ENCODE peak calls at places on chromosomes 2 and 18, in nine cellular contexts. K is tibial artery, A is PC-3, O is adrenal gland, S is lower leg skin, F is WTC11, Q is psoas muscle, X is endodermal cell, M is HFFc6. J is an unnamed sample.

GRCh38 chr2:191345788-191346187 is 100.6 kb downstream of the MYO1B start:
- DNase-seq in K (no peak), A (peak; percentile 50), O (no peak), S (no peak), F (no peak), Q (no peak), X (no peak), M (peak; percentile 18), J (no peak)

GRCh38 chr2:35408320-35408719 is 947.3 kb upstream of the CRIM1 start:
- DNase-seq in K (no peak), A (no peak), O (no peak), S (no peak), F (no peak), Q (no peak), X (no peak), M (no peak), J (no peak)

GRCh38 chr2:56230171-56230570 is 46.4 kb downstream of the CCDC85A start:
- DNase-seq in K (no peak), A (peak; percentile 89), O (no peak), S (no peak), F (no peak), Q (no peak), X (no peak), M (peak; percentile 69), J (no peak)

GRCh38 chr18:48832961-48833700 is 117.6 kb downstream of the SMAD7 start:
- DNase-seq in K (peak; percentile 42), A (peak; percentile 81), O (no peak), S (peak; percentile 82), F (peak; percentile 12), Q (peak; percentile 48), X (peak; percentile 76), M (peak; percentile 72), J (peak; percentile 78)

GRCh38 chr2:230439590-230439989 is 23.6 kb downstream of the SP100 start:
- DNase-seq in K (no peak), A (no peak), O (no peak), S (no peak), F (no peak), Q (no peak), X (no peak), M (no peak), J (no peak)

GRCh38 chr2:193695367-193695766 is 1500.6 kb upstream of the TMEFF2 start:
- DNase-seq in K (no peak), A (peak; percentile 56), O (peak; percentile 6), S (no peak), F (no peak), Q (no peak), X (no peak), M (no peak), J (no peak)

GRCh38 chr2:239388236-239389151 is 12.3 kb downstream of the HDAC4 start:
- DNase-seq in K (no peak), A (no peak), O (no peak), S (no peak), F (no peak), Q (peak; percentile 32), X (no peak), M (no peak), J (no peak)

GRCh38 chr18:50558157-50558556 is 1.7 kb upstream of the MAPK4 start:
- DNase-seq in K (no peak), A (no peak), O (no peak), S (no peak), F (no peak), Q (no peak), X (no peak), M (no peak), J (no peak)

GRCh38 chr2:219612605-219613286 is 14.7 kb upstream of the SLC4A3 start:
- DNase-seq in K (no peak), A (no peak), O (no peak), S (no peak), F (no peak), Q (no peak), X (no peak), M (no peak), J (no peak)

GRCh38 chr2:101173707-101174295 is 22.6 kb upstream of the TBC1D8 start:
- DNase-seq in K (peak; percentile 47), A (no peak), O (peak; percentile 37), S (no peak), F (no peak), Q (no peak), X (no peak), M (no peak), J (no peak)

GRCh38 chr18:37484893-37485834 is 80.4 kb downstream of the CELF4 start:
- DNase-seq in K (no peak), A (no peak), O (peak; percentile 31), S (no peak), F (peak; percentile 72), Q (no peak), X (peak; percentile 90), M (no peak), J (no peak)
- TF ChIP-seq CTCF in K (no peak), A (no peak), O (no peak), S (no peak), F (peak; percentile 50), Q (peak; percentile 45), X (peak; percentile 77), M (peak; percentile 36), J (no peak)

GRCh38 chr2:71226391-71226964 is 425 bp downstream of the PAIP2B start:
- DNase-seq in K (peak; percentile 31), A (peak; percentile 29), O (peak; percentile 44), S (peak; percentile 84), F (peak; percentile 47), Q (peak; percentile 60), X (peak; percentile 74), M (no peak), J (peak; percentile 74)

GRCh38 chr2:71224935-71225334 is 2.0 kb downstream of the PAIP2B start:
- DNase-seq in K (no peak), A (no peak), O (no peak), S (no peak), F (no peak), Q (no peak), X (no peak), M (no peak), J (no peak)

GRCh38 chr2:71224457-71224856 is 2.4 kb downstream of the PAIP2B start:
- DNase-seq in K (no peak), A (no peak), O (no peak), S (no peak), F (no peak), Q (no peak), X (no peak), M (no peak), J (no peak)

GRCh38 chr2:71220743-71221142 is 6.2 kb downstream of the PAIP2B start:
- DNase-seq in K (no peak), A (no peak), O (no peak), S (no peak), F (no peak), Q (no peak), X (no peak), M (no peak), J (no peak)

GRCh38 chr2:71223767-71224333 is 3.1 kb downstream of the PAIP2B start:
- DNase-seq in K (peak; percentile 24), A (peak; percentile 74), O (peak; percentile 66), S (no peak), F (peak; percentile 71), Q (peak; percentile 83), X (peak; percentile 90), M (peak; percentile 17), J (no peak)
- TF ChIP-seq CTCF in K (peak; percentile 35), A (peak; percentile 83), O (peak; percentile 46), S (no peak), F (no peak), Q (peak; percentile 77), X (peak; percentile 86), M (peak; percentile 70), J (no peak)

DNA sequence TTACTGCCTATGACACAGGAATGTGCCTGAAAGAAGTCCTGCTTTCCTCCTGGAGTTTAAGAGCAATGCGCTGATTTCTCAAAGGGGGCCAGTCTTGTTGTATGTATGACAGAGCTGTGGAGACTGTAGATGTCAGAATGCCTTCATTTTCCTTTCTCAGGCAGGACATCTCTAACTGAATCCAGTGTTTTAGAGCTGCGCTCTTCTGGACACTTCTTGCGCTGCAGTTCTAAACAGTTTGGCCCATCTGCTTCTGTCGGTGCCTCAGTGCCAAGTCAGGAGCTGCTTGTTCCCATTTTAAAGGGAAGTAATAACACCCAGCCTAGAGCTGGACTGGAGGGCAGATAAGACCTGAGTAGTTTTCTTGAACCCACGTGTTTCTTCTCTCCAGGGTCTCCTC is 91.4 kb downstream of the ESCO1 start:
- DNase-seq in K (no peak), A (no peak), O (no peak), S (no peak), F (no peak), Q (no peak), X (no peak), M (no peak), J (no peak)
- TF ChIP-seq CTCF in K (no peak), A (no peak), O (no peak), S (no peak), F (no peak), Q (peak; percentile 11), X (no peak), M (peak; percentile 20), J (no peak)

DNA sequence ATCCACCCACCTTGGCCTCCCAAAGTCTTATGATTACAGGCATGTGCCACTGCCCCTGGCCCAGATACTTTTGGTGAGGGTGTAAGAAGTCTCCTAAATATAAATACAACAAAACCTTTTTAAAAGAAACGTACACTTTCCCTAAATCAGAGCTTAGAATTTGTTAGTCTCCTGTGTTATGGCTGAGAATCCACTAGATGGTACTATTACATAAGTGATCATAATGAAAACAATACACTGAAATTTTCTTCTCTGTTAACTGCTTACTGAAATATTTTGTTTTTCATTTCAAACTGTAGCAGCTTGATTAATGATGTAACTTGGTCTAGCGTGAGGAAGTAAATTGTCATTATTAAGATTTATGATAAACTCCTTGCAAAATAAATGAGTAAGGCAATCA is 74.8 kb upstream of the FAM98A start:
- DNase-seq in K (no peak), A (peak; percentile 37), O (no peak), S (no peak), F (no peak), Q (no peak), X (no peak), M (no peak), J (no peak)
- TF ChIP-seq CTCF in K (peak; percentile 30), A (peak; percentile 72), O (peak; percentile 31), S (no peak), F (no peak), Q (peak; percentile 40), X (peak; percentile 56), M (peak; percentile 68), J (no peak)

GRCh38 chr2:24824966-24825882 is 32.0 kb downstream of the CENPO start:
- DNase-seq in K (no peak), A (peak; percentile 20), O (no peak), S (peak; percentile 68), F (peak; percentile 28), Q (peak; percentile 28), X (peak; percentile 61), M (no peak), J (peak; percentile 54)
- TF ChIP-seq CTCF in K (peak; percentile 42), A (peak; percentile 57), O (no peak), S (no peak), F (peak; percentile 29), Q (peak; percentile 23), X (peak; percentile 72), M (peak; percentile 77), J (peak; percentile 36)

J was measured in coronary artery.